ENCODE peak calls at places on chromosome 16, in five cellular contexts. One of them, this sample, is unnamed.
A peak's percentile ranks its signal among the peaks of the same experiment; 100 is the strongest.

GRCh38 chr16:78437352-78437968 is 338.0 kb downstream of the WWOX start:
- DNase-seq in H1: no peak
- DNase-seq in NT2/D1: no peak
- DNase-seq in GM12878: no peak
- DNase-seq in HepG2: peak; percentile 38
- DNase-seq in this sample: peak; percentile 46

GRCh38 chr16:79104567-79104966 is 496.0 kb downstream of the MAF start:
- DNase-seq in H1: no peak
- DNase-seq in NT2/D1: peak; percentile 27
- DNase-seq in GM12878: no peak
- DNase-seq in HepG2: no peak
- DNase-seq in this sample: no peak

GRCh38 chr16:4392382-4393242 is 21.0 kb downstream of the VASN start:
- DNase-seq in H1: peak; percentile 59
- DNase-seq in NT2/D1: no peak
- DNase-seq in GM12878: no peak
- DNase-seq in HepG2: no peak
- DNase-seq in this sample: no peak

GRCh38 chr16:52416888-52417287 is 130.1 kb downstream of the TOX3 start:
- DNase-seq in H1: no peak
- DNase-seq in NT2/D1: no peak
- DNase-seq in GM12878: no peak
- DNase-seq in HepG2: no peak
- DNase-seq in this sample: no peak

GRCh38 chr16:56793504-56793903 is 63.6 kb downstream of the NUP93 start:
- DNase-seq in H1: no peak
- DNase-seq in NT2/D1: no peak
- DNase-seq in GM12878: no peak
- DNase-seq in HepG2: peak; percentile 47
- DNase-seq in this sample: no peak

GRCh38 chr16:53220585-53220984 is 165.8 kb downstream of the CHD9 start:
- DNase-seq in H1: no peak
- DNase-seq in NT2/D1: no peak
- DNase-seq in GM12878: no peak
- DNase-seq in HepG2: peak; percentile 20
- DNase-seq in this sample: no peak

GRCh38 chr16:4702466-4702808 is 9.1 kb downstream of the NUDT16L1 start:
- DNase-seq in H1: no peak
- DNase-seq in NT2/D1: no peak
- DNase-seq in GM12878: no peak
- DNase-seq in HepG2: peak; percentile 44
- DNase-seq in this sample: no peak

GRCh38 chr16:813204-813915 is 12.8 kb upstream of the GNG13 start:
- DNase-seq in H1: no peak
- DNase-seq in NT2/D1: no peak
- DNase-seq in GM12878: no peak
- DNase-seq in HepG2: peak; percentile 12
- DNase-seq in this sample: peak; percentile 81

GRCh38 chr16:57146735-57147134 is 39.1 kb downstream of the PSME3IP1 start:
- DNase-seq in H1: no peak
- DNase-seq in NT2/D1: no peak
- DNase-seq in GM12878: no peak
- DNase-seq in HepG2: peak; percentile 28
- DNase-seq in this sample: peak; percentile 57

GRCh38 chr16:53152321-53152720 is 97.5 kb downstream of the CHD9 start:
- DNase-seq in H1: no peak
- DNase-seq in NT2/D1: no peak
- DNase-seq in GM12878: no peak
- DNase-seq in HepG2: no peak
- DNase-seq in this sample: no peak

GRCh38 chr16:12767897-12768296 is 35.8 kb downstream of the CPPED1 start:
- DNase-seq in H1: no peak
- DNase-seq in NT2/D1: no peak
- DNase-seq in GM12878: no peak
- DNase-seq in HepG2: no peak
- DNase-seq in this sample: no peak

GRCh38 chr16:75494696-75495601 is at the start of gene CHST6:
- DNase-seq in H1: no peak
- DNase-seq in NT2/D1: no peak
- DNase-seq in GM12878: no peak
- DNase-seq in HepG2: peak; percentile 52
- DNase-seq in this sample: peak; percentile 57

GRCh38 chr16:2388875-2389433 is 40.3 kb upstream of the CCNF start:
- DNase-seq in H1: no peak
- DNase-seq in NT2/D1: no peak
- DNase-seq in GM12878: no peak
- DNase-seq in HepG2: peak; percentile 68
- DNase-seq in this sample: no peak

GRCh38 chr16:3086596-3087242 is 12.4 kb downstream of the ZSCAN10 start:
- DNase-seq in H1: no peak
- DNase-seq in NT2/D1: no peak
- DNase-seq in GM12878: no peak
- DNase-seq in HepG2: peak; percentile 42
- DNase-seq in this sample: no peak

GRCh38 chr16:4350787-4351659 is at the start of gene PAM16:
- DNase-seq in H1: peak; percentile 87
- DNase-seq in NT2/D1: peak; percentile 97
- DNase-seq in GM12878: peak; percentile 88
- DNase-seq in HepG2: peak; percentile 89
- DNase-seq in this sample: peak; percentile 98

GRCh38 chr16:456891-457483 is 31.5 kb downstream of the RAB11FIP3 start:
- DNase-seq in H1: no peak
- DNase-seq in NT2/D1: no peak
- DNase-seq in GM12878: no peak
- DNase-seq in HepG2: no peak
- DNase-seq in this sample: no peak

GRCh38 chr16:31071861-31072260 is 2.2 kb downstream of the ZNF668 start:
- DNase-seq in H1: no peak
- DNase-seq in NT2/D1: no peak
- DNase-seq in GM12878: no peak
- DNase-seq in HepG2: no peak
- DNase-seq in this sample: no peak

GRCh38 chr16:4313563-4314531 is 2.0 kb upstream of the GLIS2 start:
- DNase-seq in H1: no peak
- DNase-seq in NT2/D1: no peak
- DNase-seq in GM12878: no peak
- DNase-seq in HepG2: peak; percentile 92
- DNase-seq in this sample: peak; percentile 80

GRCh38 chr16:78742501-78743283 is 643.2 kb downstream of the WWOX start:
- DNase-seq in H1: no peak
- DNase-seq in NT2/D1: no peak
- DNase-seq in GM12878: peak; percentile 83
- DNase-seq in HepG2: no peak
- DNase-seq in this sample: peak; percentile 43

GRCh38 chr16:71364306-71364705 is 5.8 kb downstream of the CALB2 start:
- DNase-seq in H1: no peak
- DNase-seq in NT2/D1: no peak
- DNase-seq in GM12878: no peak
- DNase-seq in HepG2: no peak
- DNase-seq in this sample: no peak

GRCh38 chr16:4361944-4362311 is 9.7 kb upstream of the VASN start:
- DNase-seq in H1: no peak
- DNase-seq in NT2/D1: no peak
- DNase-seq in GM12878: no peak
- DNase-seq in HepG2: no peak
- DNase-seq in this sample: no peak

GRCh38 chr16:12573300-12573699 is 230.4 kb downstream of the CPPED1 start:
- DNase-seq in H1: no peak
- DNase-seq in NT2/D1: no peak
- DNase-seq in GM12878: peak; percentile 43
- DNase-seq in HepG2: no peak
- DNase-seq in this sample: no peak

GRCh38 chr16:11621920-11622651 is 35.4 kb upstream of the LITAF start:
- DNase-seq in H1: no peak
- DNase-seq in NT2/D1: no peak
- DNase-seq in GM12878: no peak
- DNase-seq in HepG2: no peak
- DNase-seq in this sample: no peak

GRCh38 chr16:72066747-72067146 is 3.7 kb downstream of the HPR start:
- DNase-seq in H1: no peak
- DNase-seq in NT2/D1: peak; percentile 27
- DNase-seq in GM12878: no peak
- DNase-seq in HepG2: peak; percentile 72
- DNase-seq in this sample: peak; percentile 38

GRCh38 chr16:22977294-22977697 is 163.3 kb downstream of the HS3ST2 start:
- DNase-seq in H1: no peak
- DNase-seq in NT2/D1: no peak
- DNase-seq in GM12878: no peak
- DNase-seq in HepG2: peak; percentile 39
- DNase-seq in this sample: peak; percentile 16

GRCh38 chr16:68768170-68768569 is 31.1 kb downstream of the CDH1 start:
- DNase-seq in H1: no peak
- DNase-seq in NT2/D1: no peak
- DNase-seq in GM12878: no peak
- DNase-seq in HepG2: no peak
- DNase-seq in this sample: no peak

GRCh38 chr16:17311333-17312099 is 159.2 kb downstream of the XYLT1 start:
- DNase-seq in H1: no peak
- DNase-seq in NT2/D1: no peak
- DNase-seq in GM12878: no peak
- DNase-seq in HepG2: no peak
- DNase-seq in this sample: no peak

GRCh38 chr16:57039148-57039812 is 49.9 kb downstream of the NLRC5 start:
- DNase-seq in H1: no peak
- DNase-seq in NT2/D1: no peak
- DNase-seq in GM12878: peak; percentile 65
- DNase-seq in HepG2: no peak
- DNase-seq in this sample: no peak

GRCh38 chr16:47051031-47051430 is 77.6 kb upstream of the DNAJA2 start:
- DNase-seq in H1: no peak
- DNase-seq in NT2/D1: no peak
- DNase-seq in GM12878: no peak
- DNase-seq in HepG2: no peak
- DNase-seq in this sample: no peak

GRCh38 chr16:85310868-85311585 is 198.8 kb upstream of the CIBAR2 start:
- DNase-seq in H1: no peak
- DNase-seq in NT2/D1: no peak
- DNase-seq in GM12878: no peak
- DNase-seq in HepG2: no peak
- DNase-seq in this sample: no peak

GRCh38 chr16:371729-372521 is 1.6 kb upstream of the MRPL28 start:
- DNase-seq in H1: no peak
- DNase-seq in NT2/D1: no peak
- DNase-seq in GM12878: no peak
- DNase-seq in HepG2: no peak
- DNase-seq in this sample: no peak

GRCh38 chr16:54462151-54462651 is 175.6 kb upstream of the IRX3 start:
- DNase-seq in H1: no peak
- DNase-seq in NT2/D1: no peak
- DNase-seq in GM12878: no peak
- DNase-seq in HepG2: no peak
- DNase-seq in this sample: no peak

GRCh38 chr16:3508736-3509135 is 7.9 kb downstream of the CLUAP1 start:
- DNase-seq in H1: no peak
- DNase-seq in NT2/D1: no peak
- DNase-seq in GM12878: no peak
- DNase-seq in HepG2: no peak
- DNase-seq in this sample: no peak

GRCh38 chr16:15888072-15888976 is at the start of gene CEP20:
- DNase-seq in H1: peak; percentile 98
- DNase-seq in NT2/D1: peak; percentile 99
- DNase-seq in GM12878: peak; percentile 95
- DNase-seq in HepG2: peak; percentile 100
- DNase-seq in this sample: peak; percentile 100

GRCh38 chr16:13021996-13022395 is 120.6 kb downstream of the SHISA9 start:
- DNase-seq in H1: no peak
- DNase-seq in NT2/D1: no peak
- DNase-seq in GM12878: no peak
- DNase-seq in HepG2: no peak
- DNase-seq in this sample: no peak

GRCh38 chr16:8675183-8676159 is 1.1 kb downstream of the ABAT start:
- DNase-seq in H1: no peak
- DNase-seq in NT2/D1: no peak
- DNase-seq in GM12878: no peak
- DNase-seq in HepG2: peak; percentile 96
- DNase-seq in this sample: no peak

GRCh38 chr16:27515874-27516353 is 33.8 kb downstream of the GTF3C1 start:
- DNase-seq in H1: peak; percentile 39
- DNase-seq in NT2/D1: peak; percentile 36
- DNase-seq in GM12878: no peak
- DNase-seq in HepG2: peak; percentile 36
- DNase-seq in this sample: peak; percentile 77

GRCh38 chr16:66926171-66926570 is 836 bp upstream of the RRAD start:
- DNase-seq in H1: no peak
- DNase-seq in NT2/D1: no peak
- DNase-seq in GM12878: no peak
- DNase-seq in HepG2: no peak
- DNase-seq in this sample: no peak
- TF ChIP-seq SUZ12 in H1: no peak
- TF ChIP-seq SUZ12 in NT2/D1: no peak
- TF ChIP-seq SUZ12 in GM12878: no peak
- TF ChIP-seq SUZ12 in HepG2: no peak
- TF ChIP-seq SUZ12 in this sample: no peak

GRCh38 chr16:14405611-14406537 is 224.2 kb downstream of the PARN start:
- DNase-seq in H1: peak; percentile 66
- DNase-seq in NT2/D1: peak; percentile 38
- DNase-seq in GM12878: peak; percentile 77
- DNase-seq in HepG2: peak; percentile 90
- DNase-seq in this sample: peak; percentile 88
- TF ChIP-seq SUZ12 in H1: no peak
- TF ChIP-seq SUZ12 in NT2/D1: no peak
- TF ChIP-seq SUZ12 in GM12878: no peak
- TF ChIP-seq SUZ12 in HepG2: no peak
- TF ChIP-seq SUZ12 in this sample: no peak

GRCh38 chr16:51374346-51374745 is 223.3 kb upstream of the SALL1 start:
- DNase-seq in H1: no peak
- DNase-seq in NT2/D1: no peak
- DNase-seq in GM12878: no peak
- DNase-seq in HepG2: no peak
- DNase-seq in this sample: no peak
- TF ChIP-seq SUZ12 in H1: no peak
- TF ChIP-seq SUZ12 in NT2/D1: no peak
- TF ChIP-seq SUZ12 in GM12878: no peak
- TF ChIP-seq SUZ12 in HepG2: no peak
- TF ChIP-seq SUZ12 in this sample: no peak

GRCh38 chr16:83887088-83887487 is 11.8 kb upstream of the MLYCD start:
- DNase-seq in H1: no peak
- DNase-seq in NT2/D1: no peak
- DNase-seq in GM12878: no peak
- DNase-seq in HepG2: no peak
- DNase-seq in this sample: no peak
- TF ChIP-seq SUZ12 in H1: no peak
- TF ChIP-seq SUZ12 in NT2/D1: no peak
- TF ChIP-seq SUZ12 in GM12878: no peak
- TF ChIP-seq SUZ12 in HepG2: no peak
- TF ChIP-seq SUZ12 in this sample: no peak

GRCh38 chr16:66551788-66552287 is 538 bp upstream of the CKLF start:
- DNase-seq in H1: no peak
- DNase-seq in NT2/D1: no peak
- DNase-seq in GM12878: no peak
- DNase-seq in HepG2: no peak
- DNase-seq in this sample: no peak
- TF ChIP-seq SUZ12 in H1: no peak
- TF ChIP-seq SUZ12 in NT2/D1: no peak
- TF ChIP-seq SUZ12 in GM12878: no peak
- TF ChIP-seq SUZ12 in HepG2: no peak
- TF ChIP-seq SUZ12 in this sample: no peak

GRCh38 chr16:7345423-7345822 is 12.8 kb downstream of the RBFOX1 start:
- DNase-seq in H1: no peak
- DNase-seq in NT2/D1: no peak
- DNase-seq in GM12878: no peak
- DNase-seq in HepG2: no peak
- DNase-seq in this sample: no peak
- TF ChIP-seq SUZ12 in H1: no peak
- TF ChIP-seq SUZ12 in NT2/D1: no peak
- TF ChIP-seq SUZ12 in GM12878: no peak
- TF ChIP-seq SUZ12 in HepG2: no peak
- TF ChIP-seq SUZ12 in this sample: no peak